ENCODE peak calls at places on chromosomes 3 and 15, in four cellular contexts. One of them, this sample, is unnamed.

GRCh38 chr3:30193625-30194044 is 412.8 kb upstream of the TGFBR2 start:
- DNase-seq in neural progenitor cell: no peak
- DNase-seq in cardiac muscle cell: no peak
- DNase-seq in keratinocyte: no peak
- DNase-seq in this sample: no peak

GRCh38 chr15:93929375-93930094 is 301.8 kb upstream of the MCTP2 start:
- DNase-seq in keratinocyte: peak
- DNase-seq in cardiac muscle cell: no peak
- DNase-seq in neural progenitor cell: peak
- DNase-seq in this sample: no peak

GRCh38 chr15:60580650-60581415 is 101.9 kb upstream of the ICE2 start:
- DNase-seq in cardiac muscle cell: no peak
- DNase-seq in neural progenitor cell: no peak
- DNase-seq in keratinocyte: no peak
- DNase-seq in this sample: no peak

GRCh38 chr3:58575986-58576652 is 1.1 kb downstream of the FAM107A start:
- DNase-seq in keratinocyte: no peak
- DNase-seq in cardiac muscle cell: no peak
- DNase-seq in neural progenitor cell: no peak
- DNase-seq in this sample: no peak

GRCh38 chr3:142577701-142578308 is 728 bp downstream of the ATR start:
- DNase-seq in keratinocyte: no peak
- DNase-seq in neural progenitor cell: no peak
- DNase-seq in cardiac muscle cell: no peak
- DNase-seq in this sample: no peak

GRCh38 chr3:169812844-169813677 is at the start of the genes LRRC34 and LRRIQ4:
- DNase-seq in neural progenitor cell: peak
- DNase-seq in cardiac muscle cell: peak
- DNase-seq in keratinocyte: peak
- DNase-seq in this sample: peak

GRCh38 chr3:152301745-152302181 is 33.0 kb downstream of the MBNL1 start:
- DNase-seq in cardiac muscle cell: no peak
- DNase-seq in keratinocyte: no peak
- DNase-seq in neural progenitor cell: no peak
- DNase-seq in this sample: no peak

GRCh38 chr15:49279481-49280186 is 109.6 kb downstream of the GALK2 start:
- DNase-seq in cardiac muscle cell: no peak
- DNase-seq in keratinocyte: no peak
- DNase-seq in neural progenitor cell: no peak
- DNase-seq in this sample: no peak

GRCh38 chr3:45644063-45644462 is 45.1 kb upstream of the SACM1L start:
- DNase-seq in keratinocyte: no peak
- DNase-seq in cardiac muscle cell: no peak
- DNase-seq in neural progenitor cell: no peak
- DNase-seq in this sample: no peak

GRCh38 chr3:114380233-114380645 is 86.4 kb downstream of the TIGIT start:
- DNase-seq in cardiac muscle cell: peak
- DNase-seq in keratinocyte: no peak
- DNase-seq in neural progenitor cell: peak
- DNase-seq in this sample: no peak

GRCh38 chr15:92627014-92627413 is 28.6 kb downstream of the FAM174B start:
- DNase-seq in cardiac muscle cell: no peak
- DNase-seq in keratinocyte: no peak
- DNase-seq in neural progenitor cell: no peak
- DNase-seq in this sample: no peak

GRCh38 chr3:126031981-126032471 is 51.9 kb downstream of the SLC41A3 start:
- DNase-seq in keratinocyte: no peak
- DNase-seq in cardiac muscle cell: no peak
- DNase-seq in neural progenitor cell: no peak
- DNase-seq in this sample: no peak

GRCh38 chr3:41237907-41238306 is 38.6 kb downstream of the CTNNB1 start:
- DNase-seq in cardiac muscle cell: no peak
- DNase-seq in neural progenitor cell: no peak
- DNase-seq in keratinocyte: no peak
- DNase-seq in this sample: no peak

GRCh38 chr3:123657578-123657977 is 72.7 kb upstream of the HACD2 start:
- DNase-seq in cardiac muscle cell: no peak
- DNase-seq in neural progenitor cell: no peak
- DNase-seq in keratinocyte: no peak
- DNase-seq in this sample: no peak

GRCh38 chr15:69164807-69165636 is 4.6 kb downstream of the GLCE start:
- DNase-seq in cardiac muscle cell: no peak
- DNase-seq in keratinocyte: no peak
- DNase-seq in neural progenitor cell: no peak
- DNase-seq in this sample: no peak

GRCh38 chr3:55873523-55874254 is 386.6 kb upstream of the WNT5A start:
- DNase-seq in keratinocyte: no peak
- DNase-seq in cardiac muscle cell: no peak
- DNase-seq in neural progenitor cell: no peak
- DNase-seq in this sample: no peak

GRCh38 chr3:14911651-14912050 is 35.7 kb upstream of the NR2C2 start:
- DNase-seq in neural progenitor cell: no peak
- DNase-seq in keratinocyte: no peak
- DNase-seq in cardiac muscle cell: no peak
- DNase-seq in this sample: no peak

GRCh38 chr3:169604568-169604967 is 58.9 kb downstream of the MECOM start:
- DNase-seq in neural progenitor cell: peak
- DNase-seq in cardiac muscle cell: no peak
- DNase-seq in keratinocyte: no peak
- DNase-seq in this sample: no peak

GRCh38 chr3:40187945-40188344 is 121.6 kb upstream of the EIF1B start:
- DNase-seq in cardiac muscle cell: no peak
- DNase-seq in neural progenitor cell: no peak
- DNase-seq in keratinocyte: no peak
- DNase-seq in this sample: no peak

GRCh38 chr3:96813820-96814580 is 394 bp upstream of the EPHA6 start:
- DNase-seq in cardiac muscle cell: peak
- DNase-seq in keratinocyte: no peak
- DNase-seq in neural progenitor cell: peak
- DNase-seq in this sample: peak

GRCh38 chr3:11818033-11818432 is 28.7 kb downstream of the TAMM41 start:
- DNase-seq in neural progenitor cell: no peak
- DNase-seq in keratinocyte: peak
- DNase-seq in cardiac muscle cell: no peak
- DNase-seq in this sample: no peak

GRCh38 chr15:23039151-23039916 is at the start of gene TUBGCP5:
- DNase-seq in cardiac muscle cell: peak
- DNase-seq in keratinocyte: peak
- DNase-seq in neural progenitor cell: peak
- DNase-seq in this sample: peak
- TF ChIP-seq CTCF in cardiac muscle cell: no peak
- TF ChIP-seq CTCF in keratinocyte: peak
- TF ChIP-seq CTCF in neural progenitor cell: peak
- TF ChIP-seq CTCF in this sample: peak

GRCh38 chr3:49899815-49900214 is 3.9 kb downstream of the MST1R start:
- DNase-seq in cardiac muscle cell: peak
- DNase-seq in keratinocyte: no peak
- DNase-seq in neural progenitor cell: peak
- DNase-seq in this sample: no peak
- H3K27ac ChIP-seq in cardiac muscle cell: no peak
- H3K27ac ChIP-seq in keratinocyte: peak
- H3K27ac ChIP-seq in neural progenitor cell: no peak
- H3K27ac ChIP-seq in this sample: peak

GRCh38 chr15:52678036-52678467 is 1.1 kb downstream of the ATOSA start:
- DNase-seq in cardiac muscle cell: peak
- DNase-seq in keratinocyte: no peak
- DNase-seq in neural progenitor cell: peak
- DNase-seq in this sample: peak

GRCh38 chr15:52680756-52681155 is 1.6 kb upstream of the ATOSA start:
- DNase-seq in keratinocyte: no peak
- DNase-seq in neural progenitor cell: no peak
- DNase-seq in cardiac muscle cell: no peak
- DNase-seq in this sample: no peak

GRCh38 chr15:52678468-52679231 is 538 bp downstream of the ATOSA start:
- DNase-seq in keratinocyte: no peak
- DNase-seq in cardiac muscle cell: peak
- DNase-seq in neural progenitor cell: peak
- DNase-seq in this sample: peak

GRCh38 chr15:52680041-52680391 is 828 bp upstream of the ATOSA start:
- DNase-seq in cardiac muscle cell: no peak
- DNase-seq in keratinocyte: no peak
- DNase-seq in neural progenitor cell: no peak
- DNase-seq in this sample: no peak

DNA sequence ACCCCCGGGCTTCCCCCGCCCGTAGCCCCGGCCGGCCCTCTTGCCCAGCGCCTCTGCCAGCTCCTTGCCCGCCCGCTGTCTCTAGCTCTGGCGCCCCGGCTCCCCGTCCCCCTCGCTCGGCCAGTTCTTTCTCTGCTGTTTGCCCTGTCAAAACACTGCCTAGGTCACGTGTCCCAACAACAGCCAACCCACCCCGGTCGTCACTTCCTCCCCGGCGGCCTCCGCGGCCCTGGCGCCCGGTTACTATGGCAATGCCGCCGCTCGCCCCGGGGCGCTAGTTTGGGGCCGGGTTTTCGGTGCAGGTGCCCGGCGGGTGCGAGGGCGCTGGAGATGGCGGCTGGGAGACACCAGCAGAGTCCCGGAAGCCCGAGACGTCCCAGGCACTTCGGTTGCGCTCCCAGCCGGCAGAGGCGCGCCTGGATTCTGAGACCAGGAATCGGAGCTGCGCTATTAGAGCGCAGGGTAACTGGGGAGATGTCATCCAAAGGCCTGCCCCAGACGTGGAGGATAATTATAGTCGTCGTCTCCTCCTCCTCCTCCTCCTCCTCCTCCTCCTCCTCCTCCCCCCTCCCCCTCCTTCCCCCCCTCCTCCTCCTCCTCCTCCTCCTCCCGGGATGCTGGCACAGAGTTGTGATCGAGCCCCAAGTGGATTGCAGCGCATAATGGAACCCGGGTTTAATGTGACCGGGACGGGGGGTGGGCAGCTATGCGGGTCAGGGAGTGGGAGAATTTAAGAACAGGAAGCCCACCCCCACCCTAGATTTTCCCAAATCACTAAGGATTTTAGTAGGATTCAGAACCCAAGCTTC is at the start of gene ATOSA:
- DNase-seq in neural progenitor cell: peak
- DNase-seq in cardiac muscle cell: peak
- DNase-seq in keratinocyte: peak
- DNase-seq in this sample: peak
- TF ChIP-seq CTCF in neural progenitor cell: no peak
- TF ChIP-seq CTCF in cardiac muscle cell: no peak
- TF ChIP-seq CTCF in keratinocyte: no peak
- TF ChIP-seq CTCF in this sample: peak

GRCh38 chr3:124907957-124908356 is 20.8 kb upstream of the ITGB5 start:
- DNase-seq in neural progenitor cell: peak
- DNase-seq in keratinocyte: no peak
- DNase-seq in cardiac muscle cell: no peak
- DNase-seq in this sample: no peak

GRCh38 chr3:124905093-124905492 is 17.9 kb upstream of the ITGB5 start:
- DNase-seq in neural progenitor cell: no peak
- DNase-seq in cardiac muscle cell: no peak
- DNase-seq in keratinocyte: no peak
- DNase-seq in this sample: no peak

GRCh38 chr3:124903896-124904879 is 17.0 kb upstream of the ITGB5 start:
- DNase-seq in cardiac muscle cell: no peak
- DNase-seq in neural progenitor cell: no peak
- DNase-seq in keratinocyte: no peak
- DNase-seq in this sample: no peak
- H3K27ac ChIP-seq in cardiac muscle cell: no peak
- H3K27ac ChIP-seq in neural progenitor cell: no peak
- H3K27ac ChIP-seq in keratinocyte: no peak
- H3K27ac ChIP-seq in this sample: no peak

GRCh38 chr15:65916664-65917406 is 47.5 kb downstream of the RAB11A start:
- DNase-seq in cardiac muscle cell: peak
- DNase-seq in keratinocyte: no peak
- DNase-seq in neural progenitor cell: peak
- DNase-seq in this sample: peak
- TF ChIP-seq CTCF in cardiac muscle cell: peak
- TF ChIP-seq CTCF in keratinocyte: no peak
- TF ChIP-seq CTCF in neural progenitor cell: peak
- TF ChIP-seq CTCF in this sample: peak